ENCODE peak calls at places on chromosomes 13 and 19, in five cellular contexts. F is A549, Y is GM12878, Z is GM23338, L is K562. O is an unnamed sample.

GRCh38 chr13:106173346-106173745 is 362.1 kb downstream of the EFNB2 start:
- DNase-seq in F (no peak), Y (no peak), Z (no peak), L (no peak), O (no peak)

GRCh38 chr19:18397242-18398202 is at the start of gene LRRC25:
- DNase-seq in F (no peak), Y (no peak), Z (peak), L (peak), O (no peak)

GRCh38 chr19:54035215-54036178 is 28.2 kb downstream of the VSTM1 start:
- DNase-seq in F (no peak), Y (no peak), Z (peak), L (peak), O (no peak)

GRCh38 chr13:46057251-46058015 is 4.9 kb upstream of the ZC3H13 start:
- DNase-seq in F (no peak), Y (no peak), Z (no peak), L (no peak), O (no peak)

GRCh38 chr13:59043016-59043415 is 1120.7 kb downstream of the DIAPH3 start:
- DNase-seq in F (no peak), Y (no peak), Z (peak), L (no peak), O (no peak)

GRCh38 chr13:48412881-48413351 is at the start of gene LPAR6:
- DNase-seq in F (no peak), Y (no peak), Z (peak), L (no peak), O (peak)

GRCh38 chr19:8571006-8571411 is 6.2 kb downstream of the MYO1F start:
- DNase-seq in F (peak), Y (no peak), Z (no peak), L (no peak), O (peak)

GRCh38 chr13:94620286-94620896 is 18.7 kb downstream of the GPR180 start:
- DNase-seq in F (peak), Y (no peak), Z (peak), L (peak), O (peak)

GRCh38 chr13:87671824-87672603 is 843 bp downstream of the SLITRK5 start:
- DNase-seq in F (no peak), Y (no peak), Z (peak), L (no peak), O (no peak)

GRCh38 chr19:40831502-40832430 is 18.5 kb downstream of the CYP2A6 start:
- DNase-seq in F (peak), Y (no peak), Z (no peak), L (no peak), O (peak)
- TF ChIP-seq JUNB in F (peak), Y (no peak), Z (no peak), L (no peak), O (peak)

DNA sequence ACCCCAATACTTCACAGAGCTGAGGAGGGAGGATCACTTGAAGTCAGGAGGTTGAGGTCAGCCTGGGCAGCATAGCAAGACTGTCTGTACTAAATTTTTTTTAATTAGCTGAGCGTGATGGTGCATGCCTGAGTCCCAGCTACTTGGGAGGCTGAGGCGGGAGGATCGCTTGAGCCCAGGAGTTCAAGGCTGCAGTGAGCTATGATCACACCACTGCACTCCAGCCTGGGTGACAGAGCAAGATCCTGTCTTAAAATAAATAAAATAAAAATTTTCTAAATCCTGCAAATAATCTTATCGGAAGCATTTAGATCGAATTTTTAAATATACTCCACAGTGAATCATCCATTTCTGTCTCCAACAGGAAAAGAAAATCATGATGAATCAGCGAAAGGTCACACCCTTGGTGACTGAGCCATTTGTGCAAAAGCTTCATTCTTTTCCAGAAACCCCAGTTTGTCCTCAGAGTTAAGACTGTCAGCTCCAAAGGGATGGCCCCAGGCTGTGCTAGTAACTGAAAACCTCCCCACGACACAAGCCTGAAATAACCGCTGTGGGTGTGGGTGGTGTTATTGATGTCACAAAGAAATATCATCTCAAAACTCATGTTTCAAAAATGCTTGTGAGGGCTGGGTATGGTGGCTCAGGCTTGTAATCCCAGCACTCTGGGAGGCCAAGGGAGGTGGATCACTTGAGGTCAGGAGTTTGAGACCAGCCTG is 167.6 kb downstream of the PTPRS start:
- DNase-seq in F (peak), Y (no peak), Z (no peak), L (peak), O (no peak)
- TF ChIP-seq JUNB in F (peak), Y (no peak), Z (no peak), L (no peak), O (no peak)

DNA sequence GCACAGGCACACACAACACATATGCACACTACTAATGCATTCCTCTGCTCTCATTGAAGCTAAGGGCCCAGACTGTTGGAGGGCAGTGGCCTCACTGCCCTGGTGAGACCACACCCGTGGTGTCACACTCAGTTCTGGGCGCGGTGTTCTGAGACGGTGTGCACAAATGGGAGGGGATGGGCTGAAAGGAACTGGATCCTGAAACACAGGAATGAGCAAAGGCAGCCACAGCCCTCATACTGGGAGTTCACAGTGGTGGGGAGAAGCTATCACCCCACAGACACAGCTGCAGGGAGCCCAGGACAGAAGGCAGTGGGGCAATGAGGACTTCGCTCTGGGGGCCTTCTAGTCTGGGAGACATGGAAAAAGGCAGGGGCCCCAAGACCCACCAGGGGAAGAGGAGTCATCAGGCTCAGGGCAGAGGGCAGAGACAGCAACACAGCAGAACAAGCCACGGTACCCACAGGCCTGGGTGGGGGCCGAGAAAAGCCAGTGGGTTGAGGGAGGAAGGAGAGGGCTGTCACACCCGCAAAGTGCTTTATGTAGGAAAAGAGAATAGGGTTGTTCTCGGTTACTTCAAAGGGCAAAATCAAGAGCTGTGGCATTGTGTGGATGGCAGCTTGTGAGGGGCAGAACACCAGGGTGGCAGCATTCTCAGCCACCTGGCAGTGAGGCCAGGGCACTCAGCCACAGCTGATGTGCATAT is 75.4 kb upstream of the GPR183 start:
- DNase-seq in F (no peak), Y (no peak), Z (no peak), L (no peak), O (no peak)
- TF ChIP-seq JUNB in F (no peak), Y (no peak), Z (no peak), L (no peak), O (no peak)

GRCh38 chr13:20968745-20969144 is 66.2 kb upstream of the XPO4 start:
- DNase-seq in F (no peak), Y (peak), Z (no peak), L (no peak), O (no peak)
- TF ChIP-seq JUNB in F (no peak), Y (no peak), Z (no peak), L (no peak), O (no peak)

DNA sequence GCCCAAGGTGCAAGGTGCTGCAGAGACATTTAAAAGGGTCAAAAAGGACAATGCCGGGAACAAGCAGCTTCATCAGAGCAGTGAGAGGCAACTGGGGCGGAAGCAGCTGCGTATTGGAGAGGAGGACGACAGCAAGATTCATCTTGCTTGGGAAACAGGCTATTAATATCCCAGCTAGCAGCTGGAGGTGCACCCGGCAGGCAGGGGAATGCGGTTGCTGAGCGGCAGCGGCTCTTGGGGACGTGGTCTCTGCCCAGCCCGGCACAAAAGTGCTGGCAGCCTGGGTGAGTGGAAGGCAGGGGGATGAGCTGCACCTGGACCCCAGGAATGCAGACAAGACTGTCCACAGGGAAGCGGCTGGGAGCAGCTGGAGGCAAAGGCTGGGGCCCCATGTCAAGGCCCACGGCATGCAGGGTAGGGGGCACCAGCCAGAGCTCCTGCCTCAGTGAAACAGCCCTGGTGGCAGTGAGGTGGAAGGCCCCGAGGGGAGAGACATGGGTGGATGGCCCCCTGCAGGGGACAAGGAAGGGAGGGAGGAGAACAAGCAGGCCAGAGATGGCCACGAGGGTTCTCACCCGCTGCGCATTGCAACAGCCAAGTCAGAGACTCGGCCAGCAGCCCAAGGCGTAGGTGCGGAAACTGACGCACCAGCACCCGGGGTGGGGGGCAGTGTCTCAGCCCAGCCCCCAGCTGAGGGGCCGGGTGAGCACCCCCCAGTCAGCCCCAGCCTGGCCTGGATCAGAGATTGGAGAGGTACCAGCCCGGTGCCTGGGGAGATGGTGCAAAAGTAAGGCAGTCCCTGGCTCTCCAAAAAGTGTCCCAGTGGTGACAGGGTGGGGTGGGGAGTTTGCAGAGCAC is 34.4 kb downstream of the PEPD start:
- DNase-seq in F (no peak), Y (no peak), Z (no peak), L (no peak), O (no peak)
- TF ChIP-seq JUNB in F (no peak), Y (no peak), Z (no peak), L (no peak), O (no peak)

GRCh38 chr13:85538957-85539356 is 260.3 kb downstream of the SLITRK6 start:
- DNase-seq in F (no peak), Y (no peak), Z (no peak), L (no peak), O (no peak)

GRCh38 chr13:85536706-85537105 is 262.5 kb downstream of the SLITRK6 start:
- DNase-seq in F (no peak), Y (no peak), Z (no peak), L (no peak), O (no peak)

DNA sequence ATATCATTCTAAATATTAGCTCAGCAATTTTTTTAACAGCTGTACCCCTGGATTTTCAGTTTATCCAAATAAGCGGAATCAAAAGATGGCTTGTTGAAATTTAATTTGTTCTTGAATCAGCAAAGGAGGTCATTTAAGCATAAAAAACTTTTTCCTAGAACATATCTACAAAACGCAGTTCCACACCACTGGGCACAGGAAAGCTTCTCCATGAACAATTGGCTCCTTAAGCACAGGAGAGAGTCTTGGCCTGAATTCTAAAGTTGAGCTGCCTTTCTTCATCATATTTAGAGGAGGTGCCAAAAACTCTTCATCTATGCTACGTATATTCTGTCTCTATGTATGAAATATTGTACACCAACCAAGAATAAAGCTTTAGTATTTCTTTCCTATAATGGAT is 263.9 kb downstream of the SLITRK6 start:
- DNase-seq in F (no peak), Y (no peak), Z (no peak), L (no peak), O (no peak)
- TF ChIP-seq JUNB in F (no peak), Y (no peak), Z (no peak), L (no peak), O (no peak)

GRCh38 chr19:48481846-48482639 is 12.9 kb downstream of the CYTH2 start:
- DNase-seq in F (no peak), Y (no peak), Z (peak), L (no peak), O (no peak)
- TF ChIP-seq JUNB in F (no peak), Y (no peak), Z (no peak), L (no peak), O (no peak)

O was measured in HepG2.